ENCODE peak calls at places on chromosome 6, in seven cellular contexts. I is A549, E is SK-N-SH, C is transverse colon, O is ovary, R is stomach, K is sigmoid colon. N is an unnamed sample. For H3K4me1, the result is how much of the 10 kb centered on the place peaks cover.

GRCh38 chr6:166772518-166772917 is 145.5 kb upstream of the RPS6KA2 start:
- DNase-seq in K (no peak), R (no peak), E (no peak), I (no peak), C (no peak), O (no peak), N (no peak)

GRCh38 chr6:117919775-117920492 is 12.9 kb downstream of the SLC35F1 start:
- DNase-seq in C (no peak), K (no peak), E (peak), O (no peak), I (no peak), R (peak), N (no peak)

GRCh38 chr6:109491207-109491938 is 8.4 kb upstream of the ZBTB24 start:
- DNase-seq in K (no peak), C (no peak), O (no peak), E (no peak), R (no peak), I (no peak), N (no peak)

GRCh38 chr6:129586815-129587214 is 123.2 kb downstream of the ARHGAP18 start:
- DNase-seq in K (no peak), R (no peak), E (no peak), I (no peak), C (no peak), O (no peak), N (no peak)

GRCh38 chr6:157908369-157909281 is 73.0 kb upstream of the SYNJ2 start:
- DNase-seq in R (no peak), I (no peak), E (no peak), K (no peak), O (no peak), C (no peak), N (no peak)

GRCh38 chr6:47303861-47304260 is 5.8 kb downstream of the TNFRSF21 start:
- DNase-seq in K (no peak), R (no peak), E (no peak), I (no peak), O (no peak), C (no peak), N (no peak)

GRCh38 chr6:42453649-42454427 is 2.1 kb upstream of the TRERF1 start:
- DNase-seq in R (peak), C (peak), K (peak), E (peak), O (peak), I (peak), N (peak)

GRCh38 chr6:164039954-164040375 is 625.4 kb downstream of the QKI start:
- DNase-seq in R (peak), E (no peak), K (peak), I (no peak), C (peak), O (peak), N (no peak)

GRCh38 chr6:170042086-170042485 is 248.8 kb downstream of the DLL1 start:
- DNase-seq in E (no peak), R (no peak), K (no peak), O (no peak), I (no peak), C (no peak), N (no peak)

GRCh38 chr6:19870322-19870721 is 33.2 kb downstream of the ID4 start:
- DNase-seq in I (no peak), E (no peak), O (no peak), K (no peak), C (no peak), R (no peak), N (no peak)

GRCh38 chr6:35468980-35469710 is 944 bp downstream of the RPL10A start:
- DNase-seq in K (no peak), O (no peak), C (no peak), R (no peak), E (no peak), I (no peak), N (no peak)

GRCh38 chr6:41723178-41723935 is 12.1 kb downstream of the TFEB start:
- DNase-seq in K (peak), C (peak), E (no peak), R (peak), O (no peak), I (peak), N (peak)

GRCh38 chr6:75504902-75505233 is 11.3 kb upstream of the FILIP1 start:
- DNase-seq in K (no peak), I (no peak), O (no peak), C (no peak), R (no peak), E (no peak), N (no peak)

GRCh38 chr6:70390067-70390466 is 23.2 kb upstream of the FAM135A start:
- DNase-seq in O (no peak), R (no peak), I (no peak), E (no peak), K (no peak), C (no peak), N (no peak)

GRCh38 chr6:2036084-2037023 is 209.1 kb downstream of the GMDS start:
- DNase-seq in I (no peak), O (no peak), K (no peak), E (no peak), R (no peak), C (no peak), N (no peak)

GRCh38 chr6:36757206-36757605 is 59.6 kb downstream of the RAB44 start:
- DNase-seq in E (no peak), I (no peak), K (no peak), R (no peak), O (no peak), C (peak), N (no peak)

DNA sequence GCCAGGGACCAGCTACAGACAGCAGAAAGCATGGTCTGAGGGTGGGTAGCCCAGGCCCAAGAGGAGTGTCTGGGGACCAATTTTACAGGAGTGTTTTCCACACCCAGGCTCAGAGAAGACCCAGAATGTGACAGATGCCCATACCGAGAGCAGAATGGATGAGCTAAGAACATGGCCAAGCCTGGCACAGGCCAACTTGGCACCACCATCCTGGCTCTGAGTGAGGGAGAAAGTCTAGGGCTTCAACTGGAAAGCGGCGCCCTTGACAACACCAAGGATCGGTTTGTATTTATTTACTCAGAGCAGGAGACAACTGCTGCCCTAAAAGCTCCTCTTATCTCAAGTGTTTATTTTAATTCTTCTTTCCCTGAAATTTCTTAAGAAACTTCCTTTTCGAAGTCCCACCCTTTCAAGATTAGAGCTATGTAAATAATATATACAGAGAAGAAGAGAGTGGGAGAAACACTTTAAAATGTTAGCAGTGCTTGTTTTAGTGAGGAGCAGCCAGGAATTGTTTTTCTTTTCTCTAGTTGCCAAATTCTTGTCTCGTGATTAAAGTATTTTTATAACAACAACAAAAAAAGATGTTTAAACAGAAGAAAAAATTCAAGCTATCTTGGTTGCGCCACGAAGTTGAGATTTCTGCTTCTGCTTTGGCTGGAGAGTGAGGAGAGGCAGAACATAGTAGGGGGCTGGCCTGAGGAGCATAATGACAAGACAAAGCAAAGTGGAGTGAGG is 16.2 kb downstream of the TNXB start:
- DNase-seq in C (no peak), O (peak), R (no peak), E (no peak), I (no peak), K (peak), N (peak)
- H3K4me1 ChIP-seq in C (under half), O (under half), R (half or more), E (under half), I (under half), K (under half), N (under half)

GRCh38 chr6:168273483-168274045 is 46.0 kb downstream of the DACT2 start:
- DNase-seq in I (peak), C (no peak), O (no peak), K (no peak), R (no peak), E (no peak), N (no peak)

GRCh38 chr6:168272379-168273011 is 47.1 kb downstream of the DACT2 start:
- DNase-seq in C (no peak), E (peak), O (no peak), K (no peak), R (no peak), I (no peak), N (no peak)

GRCh38 chr6:168275168-168275567 is 44.4 kb downstream of the DACT2 start:
- DNase-seq in E (no peak), R (no peak), K (no peak), O (no peak), C (no peak), I (no peak), N (no peak)

GRCh38 chr6:168276576-168277273 is 42.9 kb downstream of the DACT2 start:
- DNase-seq in C (no peak), R (no peak), E (no peak), I (no peak), O (no peak), K (no peak), N (no peak)

DNA sequence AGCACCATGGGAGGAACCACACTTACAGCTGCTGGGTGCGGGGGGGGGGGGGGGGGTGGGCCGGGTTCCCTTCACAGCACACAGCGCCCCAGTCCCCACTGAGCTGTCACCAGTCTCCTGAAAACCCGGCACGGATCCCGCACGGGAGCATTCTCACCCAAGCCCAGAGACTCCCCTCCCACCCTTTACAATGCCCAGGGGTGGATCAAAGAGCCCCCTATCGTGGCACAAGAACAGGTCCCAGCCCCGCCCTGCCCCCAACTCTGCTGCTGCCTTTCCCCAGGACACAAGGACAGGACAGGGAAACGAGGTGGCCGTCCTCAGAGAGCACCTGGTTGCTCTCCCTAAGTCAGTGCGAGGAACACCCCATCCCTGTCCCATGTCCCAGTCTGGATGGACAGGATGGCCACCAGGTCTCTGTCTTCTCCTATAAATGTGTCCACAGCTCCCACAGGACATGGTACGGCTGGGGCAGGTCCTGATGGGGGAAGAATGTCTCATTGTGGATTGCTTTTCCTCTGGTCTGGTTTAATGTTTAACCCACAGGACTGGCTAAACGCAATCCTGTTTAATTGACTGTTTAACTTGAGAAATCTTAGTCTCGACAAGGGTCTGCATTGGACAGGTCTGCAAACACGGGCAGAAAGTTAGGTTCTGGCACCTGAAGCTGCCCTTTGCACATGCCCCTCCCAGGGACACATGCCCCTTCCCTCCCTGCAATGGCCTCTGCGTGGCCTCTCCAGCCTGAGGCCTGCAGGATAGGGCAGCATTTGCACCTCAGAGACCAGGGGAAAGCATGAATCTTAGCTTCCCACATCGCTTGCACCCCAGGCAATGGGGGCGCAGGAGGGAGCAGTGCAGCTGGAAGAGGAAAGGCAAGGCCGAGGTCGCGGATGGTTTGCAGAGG is 45.3 kb downstream of the DACT2 start:
- DNase-seq in O (no peak), K (no peak), E (no peak), R (peak), I (peak), C (peak), N (no peak)
- TF ChIP-seq EP300 in O (no peak), K (no peak), E (no peak), R (no peak), I (no peak), C (no peak), N (no peak)

DNA sequence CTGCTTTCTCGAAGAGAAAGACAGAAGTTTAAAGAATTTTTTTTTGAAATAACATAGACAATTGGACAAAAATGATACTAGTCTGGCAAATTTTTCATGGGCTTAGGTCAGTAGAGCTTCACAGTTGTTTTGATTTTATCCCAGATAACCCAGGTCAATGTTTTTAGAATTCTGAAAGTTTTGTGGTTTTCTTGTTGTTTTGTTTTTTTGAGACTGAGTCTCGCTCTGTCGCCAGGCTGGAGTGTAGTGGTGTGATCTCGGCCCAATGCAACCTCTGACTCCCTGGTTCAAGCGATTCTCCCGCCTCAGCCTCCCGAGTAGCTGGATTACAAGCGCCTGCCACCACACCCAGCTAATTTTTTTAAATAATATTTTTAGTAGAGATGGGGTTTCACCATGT is 22.8 kb downstream of the KIF13A start:
- DNase-seq in E (no peak), I (no peak), C (no peak), K (no peak), O (no peak), R (no peak), N (no peak)
- H3K4me1 ChIP-seq in E (under half), I (under half), C (under half), K (under half), O (under half), R (half or more), N (under half)

GRCh38 chr6:71478834-71479541 is 190.4 kb downstream of the OGFRL1 start:
- DNase-seq in C (no peak), I (no peak), O (no peak), E (no peak), K (no peak), R (no peak), N (no peak)
- TF ChIP-seq EP300 in C (no peak), I (no peak), O (no peak), E (no peak), K (no peak), R (no peak), N (no peak)

DNA sequence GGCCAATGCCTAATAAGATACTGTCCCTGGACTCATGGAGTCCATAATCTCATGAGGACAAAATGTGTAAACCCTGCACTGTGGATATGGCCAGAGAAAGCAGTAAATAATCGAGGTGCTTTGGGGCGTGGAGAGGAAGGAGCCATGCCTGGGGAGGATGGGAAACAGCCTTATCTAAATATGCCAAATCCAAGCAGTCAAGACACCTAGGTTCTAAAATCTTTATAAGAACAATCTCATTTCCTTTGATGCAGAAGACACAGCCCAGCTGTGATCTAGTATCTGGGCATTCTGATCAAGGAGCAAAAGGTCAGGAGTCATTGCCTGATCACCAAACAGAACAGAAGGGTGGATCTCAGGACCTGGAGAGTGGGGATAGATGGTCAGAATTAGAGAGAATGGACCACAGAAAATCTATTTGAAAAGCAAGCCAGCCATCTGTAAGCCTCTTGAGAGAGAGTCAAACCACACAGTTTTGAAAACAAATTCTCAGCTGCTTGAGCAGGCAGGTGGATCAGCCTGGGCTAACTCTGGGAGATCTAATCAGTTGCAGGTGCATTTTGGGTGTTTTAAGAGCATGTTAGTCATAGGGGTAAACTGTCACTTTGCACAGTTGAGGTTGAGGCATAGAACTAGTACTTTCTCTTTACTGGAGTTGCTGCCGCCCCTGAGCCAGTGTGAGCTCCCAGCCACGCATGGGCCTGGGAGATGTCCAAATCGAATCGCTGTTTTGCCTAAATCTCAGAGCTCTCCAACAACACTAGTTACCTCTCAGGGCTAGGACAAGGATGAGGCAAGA is 130.8 kb upstream of the TNFAIP3 start:
- DNase-seq in R (no peak), O (no peak), K (no peak), I (no peak), C (no peak), E (no peak), N (no peak)
- H3K4me1 ChIP-seq in R (under half), O (under half), K (under half), I (under half), C (under half), E (under half), N (under half)

GRCh38 chr6:21381336-21381963 is 212.1 kb upstream of the SOX4 start:
- DNase-seq in E (no peak), O (no peak), I (no peak), C (no peak), R (no peak), K (no peak), N (no peak)
- TF ChIP-seq EP300 in E (no peak), O (no peak), I (no peak), C (no peak), R (no peak), K (no peak), N (no peak)

GRCh38 chr6:162971346-162971745 is 243.6 kb downstream of the PACRG start:
- DNase-seq in I (no peak), O (no peak), K (no peak), E (no peak), C (no peak), R (no peak), N (no peak)
- H3K4me1 ChIP-seq in I (under half), O (under half), K (under half), E (under half), C (under half), R (under half), N (under half)

GRCh38 chr6:39113788-39114187 is 1.2 kb downstream of the SAYSD1 start:
- DNase-seq in C (no peak), O (no peak), K (no peak), I (no peak), E (no peak), R (no peak), N (no peak)
- TF ChIP-seq EP300 in C (no peak), O (no peak), K (no peak), I (no peak), E (no peak), R (no peak), N (no peak)